ENCODE peak calls at places on chromosomes 6 and 20, in seven cellular contexts. J is left lung, X is right lobe of liver, V is AG04450, Y is tibial artery, U is body of pancreas, P is stomach. M is an unnamed sample.

GRCh38 chr6:139583420-139583819 is 209.0 kb upstream of the CITED2 start:
- DNase-seq in J (no peak), X (no peak), V (no peak), Y (no peak), U (no peak), P (no peak), M (no peak)

GRCh38 chr6:133768656-133769295 is 120.1 kb upstream of the TCF21 start:
- DNase-seq in J (no peak), X (peak), V (no peak), Y (peak), U (no peak), P (peak), M (no peak)

GRCh38 chr6:16284472-16284871 is 46.1 kb downstream of the GMPR start:
- DNase-seq in J (no peak), X (no peak), V (no peak), Y (no peak), U (no peak), P (no peak), M (no peak)

GRCh38 chr6:65259080-65259479 is 447.9 kb downstream of the EYS start:
- DNase-seq in J (no peak), X (no peak), V (peak), Y (no peak), U (no peak), P (no peak), M (no peak)

GRCh38 chr6:100944644-100945043 is 63.5 kb upstream of the ASCC3 start:
- DNase-seq in J (no peak), X (no peak), V (no peak), Y (no peak), U (no peak), P (no peak), M (no peak)

GRCh38 chr6:33249732-33250625 is 21.7 kb downstream of the VPS52 start:
- DNase-seq in J (no peak), X (peak), V (no peak), Y (no peak), U (peak), P (no peak), M (no peak)

GRCh38 chr6:78771619-78772018 is 95.7 kb upstream of the IRAK1BP1 start:
- DNase-seq in J (no peak), X (no peak), V (no peak), Y (no peak), U (no peak), P (no peak), M (no peak)

GRCh38 chr20:64133951-64134407 is 26.6 kb upstream of the NPBWR2 start:
- DNase-seq in J (peak), X (peak), V (no peak), Y (no peak), U (no peak), P (no peak), M (no peak)

GRCh38 chr20:373171-373890 is 7.2 kb upstream of the TRIB3 start:
- DNase-seq in J (peak), X (no peak), V (no peak), Y (no peak), U (no peak), P (no peak), M (no peak)

GRCh38 chr6:143158113-143158581 is 97.5 kb downstream of the AIG1 start:
- DNase-seq in J (no peak), X (no peak), V (no peak), Y (no peak), U (no peak), P (no peak), M (no peak)

GRCh38 chr6:33934726-33935270 is 131.0 kb upstream of the MLN start:
- DNase-seq in J (peak), X (no peak), V (no peak), Y (no peak), U (no peak), P (no peak), M (no peak)

GRCh38 chr20:24981750-24982149 is 10.8 kb downstream of the APMAP start:
- DNase-seq in J (peak), X (peak), V (no peak), Y (peak), U (no peak), P (no peak), M (no peak)

GRCh38 chr6:617485-618100 is 39.3 kb downstream of the HUS1B start:
- DNase-seq in J (no peak), X (no peak), V (no peak), Y (no peak), U (no peak), P (no peak), M (no peak)

DNA sequence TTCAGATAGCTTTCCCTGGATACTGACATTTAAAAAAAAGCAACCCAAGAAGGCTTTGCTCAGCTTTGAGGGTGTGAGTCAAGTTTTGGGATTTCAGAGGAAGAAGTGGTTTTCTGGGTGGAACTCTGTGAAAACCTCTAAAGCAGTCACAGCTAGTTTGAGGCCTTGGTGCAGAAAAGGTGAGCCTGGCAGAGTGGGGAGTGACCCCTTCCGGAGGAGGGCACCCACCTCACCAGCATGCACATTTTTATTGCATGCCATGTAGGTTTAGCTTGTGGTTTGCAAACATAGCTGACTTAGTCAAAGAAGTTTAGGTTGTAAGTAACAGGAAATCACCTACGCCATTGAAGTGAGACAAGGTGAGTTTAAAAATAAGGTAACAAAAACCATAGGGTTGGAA is 146.8 kb upstream of the PMEPA1 start:
- DNase-seq in J (no peak), X (no peak), V (no peak), Y (no peak), U (no peak), P (no peak), M (no peak)
- TF ChIP-seq CTCF in J (no peak), X (no peak), V (no peak), Y (no peak), U (no peak), P (no peak), M (no peak)

DNA sequence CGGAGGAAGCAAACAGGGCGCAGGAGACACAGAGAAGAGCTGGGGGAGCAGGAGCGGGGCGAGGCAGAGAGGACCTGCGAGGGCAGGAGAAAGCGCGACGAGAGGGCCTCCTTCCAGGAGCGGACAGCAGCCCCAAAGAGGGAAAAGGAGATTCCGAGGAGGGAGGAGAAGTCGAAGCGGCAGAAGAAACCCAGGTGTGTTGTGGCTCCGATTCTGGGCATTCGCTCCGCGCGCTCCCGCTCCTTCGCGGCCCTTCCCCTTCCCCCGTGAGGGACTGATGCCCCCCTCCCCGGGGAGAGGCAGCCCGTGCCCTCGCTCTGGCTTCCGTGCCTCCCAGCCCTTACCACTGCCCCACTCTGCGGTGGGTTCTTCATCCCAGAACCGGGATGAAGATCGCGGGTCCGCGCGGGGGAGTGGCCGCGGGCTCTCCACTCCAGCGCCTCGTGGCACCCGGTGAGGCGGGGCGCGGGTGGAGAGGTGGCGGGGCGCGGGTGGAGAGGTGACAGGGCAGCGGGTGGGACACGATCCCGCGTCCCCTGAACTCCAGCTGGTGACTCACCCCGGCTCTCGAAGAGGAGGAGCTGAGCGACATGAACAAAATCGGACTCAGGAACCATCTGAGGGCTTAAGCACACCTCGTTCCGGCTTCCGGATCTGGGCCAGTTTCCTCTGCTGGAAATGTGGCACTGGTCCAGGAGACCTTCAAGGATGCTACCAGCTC is 22.4 kb downstream of the TMC2 start:
- DNase-seq in J (peak), X (no peak), V (no peak), Y (no peak), U (no peak), P (no peak), M (no peak)
- H3K4me3 ChIP-seq in J (no peak), X (no peak), V (no peak), Y (no peak), U (no peak), P (peak), M (no peak)

GRCh38 chr6:158706369-158706982 is 56.6 kb downstream of the SYTL3 start:
- DNase-seq in J (no peak), X (no peak), V (no peak), Y (peak), U (peak), P (peak), M (no peak)
- TF ChIP-seq CTCF in J (peak), X (peak), V (peak), Y (peak), U (peak), P (no peak), M (peak)

DNA sequence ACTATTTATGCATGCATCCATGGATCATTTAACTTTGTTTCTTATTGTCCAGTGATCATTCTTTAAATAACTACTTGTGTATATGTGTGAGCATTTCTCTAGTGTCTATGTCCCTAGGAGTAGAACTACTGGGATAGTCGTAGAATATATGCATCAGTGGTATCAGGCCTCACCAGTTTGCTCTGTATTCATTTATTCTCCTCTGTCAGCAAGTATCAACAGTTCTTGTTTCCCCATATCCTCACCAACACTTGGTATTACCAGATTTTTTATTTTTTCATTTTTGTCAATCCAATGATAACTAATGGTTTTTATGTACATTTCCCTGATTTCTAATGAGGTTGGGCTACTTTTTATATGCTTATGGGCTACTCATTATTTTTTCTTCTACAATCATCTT is 27.9 kb downstream of the CTNNBL1 start:
- DNase-seq in J (no peak), X (no peak), V (no peak), Y (no peak), U (no peak), P (no peak), M (no peak)
- H3K4me3 ChIP-seq in J (no peak), X (no peak), V (no peak), Y (no peak), U (no peak), P (no peak), M (no peak)

GRCh38 chr20:60054716-60055371 is 96.6 kb downstream of the CDH26 start:
- DNase-seq in J (peak), X (no peak), V (no peak), Y (no peak), U (no peak), P (no peak), M (no peak)
- TF ChIP-seq CTCF in J (no peak), X (no peak), V (no peak), Y (no peak), U (no peak), P (no peak), M (no peak)

DNA sequence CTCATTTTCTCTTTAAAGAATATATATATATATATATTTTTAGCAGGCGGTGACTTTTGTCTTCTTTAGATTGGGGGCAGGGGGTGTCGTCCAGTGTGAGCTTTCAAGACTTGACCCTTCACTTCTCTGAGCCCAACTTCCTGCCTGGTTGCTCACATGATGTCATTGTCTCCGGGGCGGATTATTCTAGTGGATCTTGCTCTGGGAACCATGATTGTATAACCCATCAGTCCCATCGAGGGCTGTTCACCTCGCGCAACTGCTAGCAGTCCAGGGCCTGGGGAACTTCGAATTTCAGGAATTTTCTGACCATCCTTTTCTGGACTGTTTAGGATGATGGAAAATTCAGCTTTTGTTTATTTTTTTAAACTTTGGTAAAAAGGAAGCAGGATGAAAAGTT is 1.0 kb downstream of the IGF2R start:
- DNase-seq in J (no peak), X (peak), V (no peak), Y (peak), U (peak), P (peak), M (no peak)
- H3K4me3 ChIP-seq in J (peak), X (peak), V (peak), Y (peak), U (peak), P (peak), M (peak)

DNA sequence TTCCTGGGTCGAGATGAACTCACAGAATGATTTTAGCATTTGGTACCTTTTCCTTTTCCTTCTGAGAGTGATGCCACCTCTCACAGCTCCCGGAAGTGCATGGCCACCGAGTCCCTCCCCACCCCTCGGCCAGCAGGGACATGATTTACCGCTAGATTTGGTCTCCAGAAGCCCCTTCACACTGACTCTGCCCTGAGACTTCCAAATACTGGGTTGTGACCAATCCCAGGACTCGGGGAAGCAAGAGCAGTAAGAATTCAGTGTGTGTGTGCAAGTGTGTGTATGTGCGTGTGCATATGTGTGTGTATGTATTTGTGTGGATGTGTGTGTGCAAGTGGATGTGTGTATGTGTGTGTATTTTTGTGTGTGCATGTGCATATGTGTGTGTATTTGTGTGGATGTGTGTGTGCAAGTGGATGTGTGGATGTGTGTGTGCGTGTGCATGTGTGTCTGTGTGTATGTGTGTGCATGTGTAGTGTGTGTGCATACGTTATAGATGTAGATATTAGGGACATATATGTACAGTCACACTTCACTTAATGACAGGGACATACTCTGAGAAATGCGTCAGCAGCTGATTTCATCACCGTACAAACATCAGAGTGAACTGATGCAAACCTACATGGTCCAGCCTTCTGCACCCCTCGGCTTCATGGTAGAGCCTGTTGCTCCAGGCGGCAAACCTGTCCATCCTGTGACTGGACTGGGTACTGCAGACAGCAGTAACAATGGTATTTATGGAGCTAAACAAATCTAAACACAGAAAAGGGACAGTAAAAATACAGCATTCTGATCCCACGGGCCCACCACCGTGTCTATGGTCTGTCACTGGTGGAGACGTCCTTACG is 374.5 kb downstream of the TAF4 start:
- DNase-seq in J (peak), X (no peak), V (no peak), Y (no peak), U (no peak), P (no peak), M (no peak)
- TF ChIP-seq CTCF in J (no peak), X (no peak), V (no peak), Y (no peak), U (no peak), P (no peak), M (no peak)

GRCh38 chr20:53676519-53676822 is 82.8 kb upstream of the ZNF217 start:
- DNase-seq in J (no peak), X (no peak), V (no peak), Y (no peak), U (no peak), P (no peak), M (no peak)

GRCh38 chr20:53678990-53679596 is 85.5 kb upstream of the ZNF217 start:
- DNase-seq in J (no peak), X (no peak), V (no peak), Y (no peak), U (no peak), P (no peak), M (no peak)

GRCh38 chr20:53676987-53677386 is 83.3 kb upstream of the ZNF217 start:
- DNase-seq in J (no peak), X (no peak), V (no peak), Y (no peak), U (no peak), P (no peak), M (no peak)

GRCh38 chr20:53678315-53678989 is 84.8 kb upstream of the ZNF217 start:
- DNase-seq in J (no peak), X (no peak), V (no peak), Y (no peak), U (no peak), P (no peak), M (no peak)

GRCh38 chr20:53677447-53678314 is 84.0 kb upstream of the ZNF217 start:
- DNase-seq in J (no peak), X (peak), V (no peak), Y (peak), U (peak), P (peak), M (peak)
- H3K4me3 ChIP-seq in J (no peak), X (peak), V (no peak), Y (no peak), U (no peak), P (no peak), M (no peak)

DNA sequence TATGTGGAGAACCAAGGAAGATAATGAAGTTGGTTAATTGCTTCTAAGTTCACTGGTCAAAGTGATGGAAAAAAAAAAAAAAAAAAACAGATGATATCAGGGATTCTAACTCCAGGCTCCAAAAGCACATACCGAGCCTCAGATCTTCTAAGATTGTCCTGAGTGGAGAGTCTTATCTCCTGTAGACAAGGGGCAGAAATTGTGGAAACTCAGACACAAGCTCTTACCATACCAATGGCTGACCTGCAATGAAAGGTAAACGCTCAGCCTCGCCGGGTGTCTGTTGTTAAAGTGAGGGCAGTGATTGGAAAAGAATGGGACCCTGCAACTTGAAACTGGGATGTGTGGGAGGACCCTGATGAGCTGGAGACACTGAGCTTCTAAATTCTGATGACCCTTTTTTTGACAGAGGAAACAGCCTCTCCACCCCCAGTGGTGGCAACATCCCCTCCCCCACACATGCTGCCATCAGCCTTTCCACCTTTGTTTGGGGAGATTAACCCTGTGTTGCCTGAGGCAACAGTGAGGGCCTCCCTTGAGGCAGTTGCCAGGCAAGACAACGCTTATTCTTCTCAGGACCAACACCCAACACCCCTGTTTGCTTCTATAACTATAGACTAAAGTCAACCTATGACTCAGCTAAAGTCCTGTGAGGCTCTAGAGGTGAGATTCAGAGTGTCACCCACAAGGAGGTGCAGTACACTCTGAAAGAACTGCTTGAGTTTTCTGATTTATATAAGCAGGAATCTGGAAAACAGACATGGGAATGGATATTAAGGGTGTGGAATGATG is 154.0 kb downstream of the THBS2 start:
- DNase-seq in J (no peak), X (no peak), V (no peak), Y (no peak), U (no peak), P (no peak), M (no peak)
- TF ChIP-seq CTCF in J (no peak), X (no peak), V (peak), Y (no peak), U (no peak), P (no peak), M (peak)

M was measured in AG09309.